ENCODE peak calls at places on chromosomes 6 and 20, in five cellular contexts. One of them, this sample, is unnamed.
A peak's percentile ranks its signal among the peaks of the same experiment; 100 is the strongest.

GRCh38 chr6:116370328-116370716 is 425 bp upstream of the DSE start:
- DNase-seq in prostate gland: peak; percentile 30
- DNase-seq in cardiac muscle cell: no peak
- DNase-seq in endothelial cell of umbilical vein: no peak
- DNase-seq in Peyer's patch: peak; percentile 50
- DNase-seq in this sample: no peak

GRCh38 chr6:156992396-156992795 is 215.2 kb downstream of the ARID1B start:
- DNase-seq in prostate gland: no peak
- DNase-seq in cardiac muscle cell: peak; percentile 38
- DNase-seq in endothelial cell of umbilical vein: no peak
- DNase-seq in Peyer's patch: no peak
- DNase-seq in this sample: no peak

GRCh38 chr6:78947962-78948361 is 80.6 kb downstream of the IRAK1BP1 start:
- DNase-seq in prostate gland: no peak
- DNase-seq in cardiac muscle cell: peak; percentile 35
- DNase-seq in endothelial cell of umbilical vein: peak; percentile 59
- DNase-seq in Peyer's patch: no peak
- DNase-seq in this sample: no peak

GRCh38 chr20:35506872-35507638 is 22.4 kb downstream of the C20orf173 start:
- DNase-seq in prostate gland: no peak
- DNase-seq in cardiac muscle cell: no peak
- DNase-seq in endothelial cell of umbilical vein: no peak
- DNase-seq in Peyer's patch: no peak
- DNase-seq in this sample: no peak

GRCh38 chr6:87968435-87969278 is 79.0 kb upstream of the SPACA1 start:
- DNase-seq in prostate gland: peak; percentile 33
- DNase-seq in cardiac muscle cell: peak; percentile 27
- DNase-seq in endothelial cell of umbilical vein: peak; percentile 3
- DNase-seq in Peyer's patch: peak; percentile 55
- DNase-seq in this sample: no peak

GRCh38 chr6:24440897-24441598 is 38.3 kb downstream of the MRS2 start:
- DNase-seq in prostate gland: no peak
- DNase-seq in cardiac muscle cell: no peak
- DNase-seq in endothelial cell of umbilical vein: no peak
- DNase-seq in Peyer's patch: no peak
- DNase-seq in this sample: no peak

GRCh38 chr6:3825851-3826581 is 23.2 kb upstream of the FAM50B start:
- DNase-seq in prostate gland: peak; percentile 94
- DNase-seq in cardiac muscle cell: peak; percentile 99
- DNase-seq in endothelial cell of umbilical vein: peak; percentile 100
- DNase-seq in Peyer's patch: peak; percentile 85
- DNase-seq in this sample: no peak

GRCh38 chr20:24653306-24653705 is 183.9 kb downstream of the SYNDIG1 start:
- DNase-seq in prostate gland: no peak
- DNase-seq in cardiac muscle cell: no peak
- DNase-seq in endothelial cell of umbilical vein: no peak
- DNase-seq in Peyer's patch: no peak
- DNase-seq in this sample: no peak

GRCh38 chr6:133590196-133590595 is 298.7 kb upstream of the TCF21 start:
- DNase-seq in prostate gland: no peak
- DNase-seq in cardiac muscle cell: no peak
- DNase-seq in endothelial cell of umbilical vein: no peak
- DNase-seq in Peyer's patch: no peak
- DNase-seq in this sample: no peak

GRCh38 chr6:9204171-9204570 is 768.8 kb upstream of the SLC35B3 start:
- DNase-seq in prostate gland: no peak
- DNase-seq in cardiac muscle cell: peak; percentile 18
- DNase-seq in endothelial cell of umbilical vein: peak; percentile 41
- DNase-seq in Peyer's patch: no peak
- DNase-seq in this sample: no peak

GRCh38 chr6:82612475-82612874 is 248.9 kb downstream of the TPBG start:
- DNase-seq in prostate gland: no peak
- DNase-seq in cardiac muscle cell: peak; percentile 44
- DNase-seq in endothelial cell of umbilical vein: no peak
- DNase-seq in Peyer's patch: no peak
- DNase-seq in this sample: no peak

GRCh38 chr6:142853244-142854180 is 91.5 kb downstream of the HIVEP2 start:
- DNase-seq in prostate gland: no peak
- DNase-seq in cardiac muscle cell: no peak
- DNase-seq in endothelial cell of umbilical vein: no peak
- DNase-seq in Peyer's patch: no peak
- DNase-seq in this sample: no peak

GRCh38 chr20:17626217-17627007 is 55.6 kb downstream of the RRBP1 start:
- DNase-seq in prostate gland: no peak
- DNase-seq in cardiac muscle cell: no peak
- DNase-seq in endothelial cell of umbilical vein: no peak
- DNase-seq in Peyer's patch: no peak
- DNase-seq in this sample: no peak

GRCh38 chr20:51529027-51529749 is 13.3 kb downstream of the NFATC2 start:
- DNase-seq in prostate gland: no peak
- DNase-seq in cardiac muscle cell: peak; percentile 69
- DNase-seq in endothelial cell of umbilical vein: peak; percentile 30
- DNase-seq in Peyer's patch: no peak
- DNase-seq in this sample: peak; percentile 86

GRCh38 chr6:121435444-121436069 is at the start of gene GJA1:
- DNase-seq in prostate gland: peak; percentile 66
- DNase-seq in cardiac muscle cell: peak; percentile 85
- DNase-seq in endothelial cell of umbilical vein: peak; percentile 96
- DNase-seq in Peyer's patch: no peak
- DNase-seq in this sample: peak; percentile 46

GRCh38 chr6:128511518-128511917 is 8.9 kb downstream of the PTPRK start:
- DNase-seq in prostate gland: no peak
- DNase-seq in cardiac muscle cell: peak; percentile 41
- DNase-seq in endothelial cell of umbilical vein: no peak
- DNase-seq in Peyer's patch: no peak
- DNase-seq in this sample: no peak

GRCh38 chr20:45306431-45306982 is at the start of gene RBPJL:
- DNase-seq in prostate gland: no peak
- DNase-seq in cardiac muscle cell: peak; percentile 14
- DNase-seq in endothelial cell of umbilical vein: no peak
- DNase-seq in Peyer's patch: peak; percentile 52
- DNase-seq in this sample: peak; percentile 55

GRCh38 chr20:63893999-63894357 is 948 bp upstream of the DNAJC5 start:
- DNase-seq in prostate gland: no peak
- DNase-seq in cardiac muscle cell: no peak
- DNase-seq in endothelial cell of umbilical vein: peak; percentile 9
- DNase-seq in Peyer's patch: no peak
- DNase-seq in this sample: no peak

GRCh38 chr6:155050311-155050710 is 55.2 kb downstream of the TIAM2 start:
- DNase-seq in prostate gland: no peak
- DNase-seq in cardiac muscle cell: no peak
- DNase-seq in endothelial cell of umbilical vein: no peak
- DNase-seq in Peyer's patch: no peak
- DNase-seq in this sample: no peak

GRCh38 chr6:139327038-139327437 is 35.2 kb upstream of the TXLNB start:
- DNase-seq in prostate gland: no peak
- DNase-seq in cardiac muscle cell: no peak
- DNase-seq in endothelial cell of umbilical vein: no peak
- DNase-seq in Peyer's patch: no peak
- DNase-seq in this sample: no peak

GRCh38 chr20:25309395-25310267 is 61.7 kb downstream of the PYGB start:
- DNase-seq in prostate gland: no peak
- DNase-seq in cardiac muscle cell: peak; percentile 52
- DNase-seq in endothelial cell of umbilical vein: peak; percentile 10
- DNase-seq in Peyer's patch: peak; percentile 85
- DNase-seq in this sample: no peak

GRCh38 chr6:125421853-125422252 is 120.1 kb upstream of the HDDC2 start:
- DNase-seq in prostate gland: no peak
- DNase-seq in cardiac muscle cell: peak; percentile 53
- DNase-seq in endothelial cell of umbilical vein: peak; percentile 22
- DNase-seq in Peyer's patch: no peak
- DNase-seq in this sample: peak; percentile 31

GRCh38 chr6:144064831-144065668 is 30.3 kb downstream of the SF3B5 start:
- DNase-seq in prostate gland: peak; percentile 11
- DNase-seq in cardiac muscle cell: no peak
- DNase-seq in endothelial cell of umbilical vein: peak; percentile 11
- DNase-seq in Peyer's patch: peak; percentile 73
- DNase-seq in this sample: no peak

GRCh38 chr6:112881828-112882227 is 534.7 kb downstream of the RFPL4B start:
- DNase-seq in prostate gland: no peak
- DNase-seq in cardiac muscle cell: no peak
- DNase-seq in endothelial cell of umbilical vein: no peak
- DNase-seq in Peyer's patch: no peak
- DNase-seq in this sample: no peak

GRCh38 chr6:112882381-112882780 is 535.3 kb downstream of the RFPL4B start:
- DNase-seq in prostate gland: no peak
- DNase-seq in cardiac muscle cell: no peak
- DNase-seq in endothelial cell of umbilical vein: peak; percentile 45
- DNase-seq in Peyer's patch: no peak
- DNase-seq in this sample: no peak

GRCh38 chr6:112879920-112880413 is 532.8 kb downstream of the RFPL4B start:
- DNase-seq in prostate gland: peak; percentile 50
- DNase-seq in cardiac muscle cell: peak; percentile 39
- DNase-seq in endothelial cell of umbilical vein: no peak
- DNase-seq in Peyer's patch: peak; percentile 54
- DNase-seq in this sample: peak; percentile 76

GRCh38 chr6:112881027-112881426 is 533.9 kb downstream of the RFPL4B start:
- DNase-seq in prostate gland: no peak
- DNase-seq in cardiac muscle cell: peak; percentile 50
- DNase-seq in endothelial cell of umbilical vein: no peak
- DNase-seq in Peyer's patch: no peak
- DNase-seq in this sample: no peak

DNA sequence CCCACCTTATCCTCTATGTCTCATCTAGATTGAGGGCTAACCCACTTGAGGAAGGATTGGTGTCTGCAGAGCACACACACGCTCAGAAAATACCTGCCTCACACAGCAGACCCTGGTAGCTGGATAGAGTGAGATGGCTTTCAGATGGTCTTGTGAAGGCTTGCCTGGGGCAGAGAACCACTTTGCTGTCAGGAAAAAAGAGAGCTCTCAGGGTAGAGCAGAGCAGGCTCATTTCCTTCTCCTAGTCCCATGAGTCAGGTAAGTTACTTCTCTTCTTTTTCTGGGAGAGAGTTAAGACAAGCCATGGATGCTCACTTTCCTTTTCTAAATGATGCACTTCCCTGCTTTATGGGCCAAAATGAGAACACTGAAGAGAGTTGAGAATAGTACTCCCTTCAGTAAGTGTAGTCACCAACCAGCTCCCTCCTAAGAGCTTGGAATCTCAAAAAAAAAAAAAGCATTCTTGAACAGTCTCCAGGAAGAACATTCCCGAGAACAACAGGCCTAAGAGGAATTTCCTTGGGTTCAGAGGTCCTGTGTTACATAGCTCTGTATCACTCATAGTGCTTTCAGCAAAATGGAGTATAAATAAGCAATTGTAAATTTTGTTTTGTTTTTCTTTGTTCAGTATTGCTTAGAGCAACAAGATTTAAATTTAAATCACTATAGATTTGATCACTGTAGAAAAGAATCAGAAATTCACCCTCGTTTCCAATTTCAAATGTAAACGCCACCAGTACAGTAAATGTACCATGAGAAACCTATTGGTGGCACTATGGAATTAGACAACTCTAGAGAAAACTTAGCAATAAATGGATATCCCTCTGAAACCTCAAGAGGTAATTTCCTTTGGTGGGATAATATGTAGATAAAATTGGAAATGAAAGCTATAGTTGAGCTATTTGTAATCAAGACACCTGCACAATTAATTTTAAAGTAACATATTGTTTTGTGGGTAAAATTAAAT is 530.3 kb downstream of the RFPL4B start:
- DNase-seq in prostate gland: no peak
- DNase-seq in cardiac muscle cell: peak; percentile 93
- DNase-seq in endothelial cell of umbilical vein: peak; percentile 89
- DNase-seq in Peyer's patch: no peak
- DNase-seq in this sample: no peak
- TF ChIP-seq CTCF in prostate gland: no peak
- TF ChIP-seq CTCF in cardiac muscle cell: peak; percentile 29
- TF ChIP-seq CTCF in endothelial cell of umbilical vein: peak; percentile 16
- TF ChIP-seq CTCF in Peyer's patch: peak; percentile 28
- TF ChIP-seq CTCF in this sample: no peak

DNA sequence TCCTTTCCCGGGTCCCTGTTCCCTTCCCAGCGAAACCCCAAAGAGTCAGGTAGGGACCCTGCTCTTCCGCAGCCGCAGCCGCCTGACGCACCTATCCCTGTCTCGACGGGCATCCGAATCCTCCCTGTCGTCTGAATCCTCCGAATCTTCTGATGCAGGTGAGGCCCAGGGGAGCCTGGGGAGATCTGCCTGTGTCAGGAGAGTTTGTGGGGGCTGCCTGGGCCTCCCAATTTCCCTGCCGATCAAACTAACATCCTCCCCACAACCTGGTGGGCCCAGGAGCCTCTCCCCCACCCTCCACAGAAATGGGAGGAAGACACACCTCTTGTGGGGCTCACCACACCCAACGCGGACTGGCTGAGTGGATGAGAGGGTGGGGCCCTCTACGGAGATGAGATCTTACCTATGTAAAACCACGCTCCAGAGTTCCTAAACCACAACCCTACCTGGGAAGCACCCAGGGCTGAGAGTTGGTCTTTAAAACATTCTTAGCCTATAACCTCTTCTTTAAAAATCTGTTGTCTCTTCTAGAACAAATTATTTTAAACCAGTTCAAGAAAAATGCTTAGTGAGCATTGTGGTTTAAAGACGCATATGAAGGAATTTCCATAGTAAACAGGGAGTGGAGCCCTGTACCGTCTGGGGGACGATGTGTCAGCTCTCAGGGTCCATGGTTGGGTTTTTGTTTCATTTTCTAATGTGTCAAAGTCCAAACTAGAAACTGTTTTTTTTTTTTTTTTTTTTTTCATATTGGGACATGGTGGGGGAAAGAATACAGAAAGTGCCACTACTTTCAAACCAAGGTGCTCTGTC is 1.7 kb downstream of the CDC25B start:
- DNase-seq in prostate gland: no peak
- DNase-seq in cardiac muscle cell: no peak
- DNase-seq in endothelial cell of umbilical vein: no peak
- DNase-seq in Peyer's patch: no peak
- DNase-seq in this sample: no peak
- H3K4me1 ChIP-seq in prostate gland: no peaks in the 10 kb centered on the region
- H3K4me1 ChIP-seq in cardiac muscle cell: peaks cover 10% of the 10 kb centered on the region
- H3K4me1 ChIP-seq in endothelial cell of umbilical vein: peaks cover 20% of the 10 kb centered on the region
- H3K4me1 ChIP-seq in Peyer's patch: peaks cover 29% of the 10 kb centered on the region
- H3K4me1 ChIP-seq in this sample: peaks cover 36% of the 10 kb centered on the region

GRCh38 chr6:94361304-94362060 is 942.1 kb upstream of the EPHA7 start:
- DNase-seq in prostate gland: no peak
- DNase-seq in cardiac muscle cell: no peak
- DNase-seq in endothelial cell of umbilical vein: no peak
- DNase-seq in Peyer's patch: peak; percentile 37
- DNase-seq in this sample: no peak
- H3K36me3 ChIP-seq in prostate gland: no peaks in the 10 kb centered on the region
- H3K36me3 ChIP-seq in cardiac muscle cell: no peaks in the 10 kb centered on the region
- H3K36me3 ChIP-seq in endothelial cell of umbilical vein: no peaks in the 10 kb centered on the region
- H3K36me3 ChIP-seq in Peyer's patch: no peaks in the 10 kb centered on the region
- H3K36me3 ChIP-seq in this sample: no peaks in the 10 kb centered on the region

GRCh38 chr6:36444470-36444869 is 1.7 kb downstream of the KCTD20 start:
- DNase-seq in prostate gland: no peak
- DNase-seq in cardiac muscle cell: peak; percentile 97
- DNase-seq in endothelial cell of umbilical vein: peak; percentile 75
- DNase-seq in Peyer's patch: no peak
- DNase-seq in this sample: no peak

GRCh38 chr6:36442671-36443497 is at the start of the genes KCTD20 and PXT1:
- DNase-seq in prostate gland: peak; percentile 81
- DNase-seq in cardiac muscle cell: peak; percentile 91
- DNase-seq in endothelial cell of umbilical vein: peak; percentile 81
- DNase-seq in Peyer's patch: peak; percentile 94
- DNase-seq in this sample: peak; percentile 93

GRCh38 chr6:36445651-36446050 is 2.9 kb downstream of the KCTD20 start:
- DNase-seq in prostate gland: no peak
- DNase-seq in cardiac muscle cell: peak; percentile 8
- DNase-seq in endothelial cell of umbilical vein: peak; percentile 12
- DNase-seq in Peyer's patch: no peak
- DNase-seq in this sample: no peak

GRCh38 chr6:36443498-36443844 is 671 bp downstream of the KCTD20 start:
- DNase-seq in prostate gland: no peak
- DNase-seq in cardiac muscle cell: no peak
- DNase-seq in endothelial cell of umbilical vein: no peak
- DNase-seq in Peyer's patch: no peak
- DNase-seq in this sample: no peak

GRCh38 chr6:36443951-36444428 is 1.2 kb downstream of the KCTD20 start:
- DNase-seq in prostate gland: no peak
- DNase-seq in cardiac muscle cell: no peak
- DNase-seq in endothelial cell of umbilical vein: peak; percentile 36
- DNase-seq in Peyer's patch: no peak
- DNase-seq in this sample: peak; percentile 50
- TF ChIP-seq CTCF in prostate gland: no peak
- TF ChIP-seq CTCF in cardiac muscle cell: no peak
- TF ChIP-seq CTCF in endothelial cell of umbilical vein: peak; percentile 4
- TF ChIP-seq CTCF in Peyer's patch: peak; percentile 11
- TF ChIP-seq CTCF in this sample: peak; percentile 64

This sample was measured in Caco-2.